ENCODE peak calls at places on chromosomes 2 and 18, in nine cellular contexts. X, E, P, Y, M, W, Z, F and R are unnamed samples.

GRCh38 chr18:59918320-59918755 is 18.5 kb downstream of the PMAIP1 start:
- DNase-seq in X (no peak), E (peak; percentile 64), P (peak; percentile 66), Y (peak; percentile 41), M (peak; percentile 26), W (peak; percentile 91), Z (no peak), F (peak; percentile 49), R (peak; percentile 27)

GRCh38 chr2:241505781-241506201 is 2.6 kb downstream of the STK25 start:
- DNase-seq in X (no peak), E (peak; percentile 32), P (no peak), Y (no peak), M (no peak), W (no peak), Z (no peak), F (peak; percentile 21), R (no peak)

GRCh38 chr18:79922971-79923411 is 28.5 kb downstream of the SLC66A2 start:
- DNase-seq in X (no peak), E (no peak), P (no peak), Y (no peak), M (no peak), W (no peak), Z (no peak), F (no peak), R (no peak)

GRCh38 chr2:7792031-7792651 is 874.9 kb downstream of the RNF144A start:
- DNase-seq in X (no peak), E (no peak), P (no peak), Y (no peak), M (peak; percentile 13), W (peak; percentile 73), Z (no peak), F (no peak), R (no peak)

GRCh38 chr2:199490049-199490448 is 32.3 kb upstream of the SATB2 start:
- DNase-seq in X (no peak), E (no peak), P (no peak), Y (no peak), M (no peak), W (peak; percentile 21), Z (no peak), F (no peak), R (no peak)

GRCh38 chr2:230542751-230543150 is 126.8 kb downstream of the SP100 start:
- DNase-seq in X (no peak), E (no peak), P (no peak), Y (no peak), M (no peak), W (no peak), Z (no peak), F (no peak), R (no peak)

GRCh38 chr2:230658877-230659652 is 53.6 kb upstream of the CAB39 start:
- DNase-seq in X (no peak), E (no peak), P (no peak), Y (no peak), M (no peak), W (no peak), Z (no peak), F (no peak), R (no peak)

GRCh38 chr18:40159141-40160017 is 1795.7 kb upstream of the PIK3C3 start:
- DNase-seq in X (peak; percentile 71), E (peak; percentile 68), P (peak; percentile 16), Y (no peak), M (peak; percentile 44), W (peak; percentile 41), Z (peak; percentile 51), F (peak; percentile 27), R (peak; percentile 55)

GRCh38 chr18:50611529-50611941 is 51.6 kb downstream of the MAPK4 start:
- DNase-seq in X (no peak), E (no peak), P (no peak), Y (no peak), M (peak; percentile 51), W (no peak), Z (no peak), F (no peak), R (no peak)

GRCh38 chr2:46296216-46296839 is 879 bp upstream of the EPAS1 start:
- DNase-seq in X (peak; percentile 68), E (no peak), P (no peak), Y (no peak), M (no peak), W (peak; percentile 11), Z (no peak), F (no peak), R (peak; percentile 45)

GRCh38 chr2:44245068-44245861 is 30.0 kb upstream of the SLC3A1 start:
- DNase-seq in X (peak; percentile 21), E (no peak), P (no peak), Y (no peak), M (peak; percentile 56), W (peak; percentile 62), Z (no peak), F (no peak), R (no peak)
- TF ChIP-seq EZH2phosphoT487 in X (no peak), E (no peak), P (no peak), Y (no peak), M (no peak), W (no peak), Z (no peak), F (no peak), R (no peak)

DNA sequence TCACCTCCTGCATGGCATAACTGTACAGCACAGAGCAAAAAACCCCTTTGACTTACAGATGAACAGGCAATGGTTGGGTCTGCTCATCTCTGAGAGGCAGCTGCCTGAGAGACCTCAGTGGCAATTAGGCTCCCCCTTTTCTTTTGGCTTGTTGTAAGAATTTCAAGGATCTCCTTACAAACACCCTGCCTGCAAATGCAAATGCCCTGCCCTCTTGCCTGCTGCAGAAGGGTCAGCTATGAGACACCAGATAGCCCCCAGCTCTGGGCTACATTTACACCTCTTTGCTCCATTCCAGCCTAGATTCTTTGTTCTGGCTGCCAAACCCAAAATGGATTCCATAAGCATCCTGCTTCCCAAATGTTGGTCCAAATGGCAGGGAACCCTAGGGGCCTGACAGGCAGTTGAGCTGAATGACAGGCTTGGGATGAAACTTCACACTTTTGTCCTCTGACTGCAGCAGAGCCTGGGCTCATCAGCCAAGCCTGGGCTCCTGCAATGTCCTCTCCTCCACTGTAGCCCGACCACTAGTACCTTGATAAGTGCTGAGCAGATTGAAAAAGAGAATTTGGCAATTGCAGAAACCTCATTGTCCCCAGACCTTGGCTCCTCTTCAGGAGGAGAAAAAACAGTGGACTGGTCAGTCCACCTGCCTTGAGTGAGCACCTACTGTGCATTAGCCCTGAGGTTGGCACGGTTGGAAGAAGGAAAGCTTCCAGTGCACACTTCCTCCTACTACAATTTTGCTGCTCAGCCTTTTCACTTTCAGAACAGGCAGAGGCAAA is 678.3 kb downstream of the BCL11A start:
- DNase-seq in X (peak; percentile 14), E (no peak), P (no peak), Y (no peak), M (no peak), W (no peak), Z (no peak), F (no peak), R (peak; percentile 9)
- H3K27ac ChIP-seq in X (no peak overlapping the region), E (no peak overlapping the region), P (no peak overlapping the region), Y (no peak overlapping the region), M (no peak overlapping the region), W (no peak overlapping the region), Z (no peak overlapping the region), F (no peak overlapping the region), R (no peak overlapping the region)

DNA sequence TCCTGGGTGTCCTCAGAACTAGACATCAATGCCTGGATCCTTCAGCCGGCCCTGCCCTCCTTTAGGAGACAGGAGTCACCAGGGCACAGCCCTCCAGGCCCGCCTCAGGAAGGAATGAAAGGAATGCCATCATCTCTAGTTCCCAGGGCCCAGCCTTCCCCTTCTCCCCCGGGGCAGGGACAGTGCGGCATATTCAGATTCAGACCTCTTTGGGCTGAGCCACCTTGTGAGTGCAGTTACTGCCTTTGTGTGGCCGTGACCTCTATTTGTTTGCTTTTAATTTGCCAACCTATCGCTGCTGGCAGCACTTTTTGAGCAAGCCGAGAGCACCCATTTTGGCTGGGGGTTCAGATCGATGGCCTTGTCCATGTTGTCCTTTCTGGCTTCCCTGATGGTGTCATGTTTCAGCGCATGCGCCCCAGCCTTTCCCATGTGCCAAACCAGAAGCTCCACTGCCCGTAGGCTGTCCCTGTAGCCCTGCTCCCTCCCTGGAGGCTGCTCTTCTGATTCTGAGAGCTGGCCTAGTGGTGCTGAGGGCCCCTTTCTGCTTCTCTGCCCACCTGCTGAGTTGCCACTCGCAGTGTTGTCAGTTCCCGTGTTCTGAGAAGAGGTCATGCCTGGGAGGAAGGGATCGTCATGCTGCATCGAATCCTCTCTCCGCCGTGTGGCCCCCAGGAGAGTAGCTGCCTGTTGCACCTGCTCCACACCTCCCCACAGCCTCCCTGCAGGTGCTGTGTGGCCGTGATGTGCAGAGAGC is 10.9 kb downstream of the ANKRD23 start:
- DNase-seq in X (peak; percentile 91), E (no peak), P (no peak), Y (peak; percentile 61), M (peak; percentile 66), W (peak; percentile 52), Z (no peak), F (no peak), R (peak; percentile 93)
- TF ChIP-seq EZH2phosphoT487 in X (no peak), E (no peak), P (no peak), Y (no peak), M (no peak), W (no peak), Z (no peak), F (no peak), R (no peak)

DNA sequence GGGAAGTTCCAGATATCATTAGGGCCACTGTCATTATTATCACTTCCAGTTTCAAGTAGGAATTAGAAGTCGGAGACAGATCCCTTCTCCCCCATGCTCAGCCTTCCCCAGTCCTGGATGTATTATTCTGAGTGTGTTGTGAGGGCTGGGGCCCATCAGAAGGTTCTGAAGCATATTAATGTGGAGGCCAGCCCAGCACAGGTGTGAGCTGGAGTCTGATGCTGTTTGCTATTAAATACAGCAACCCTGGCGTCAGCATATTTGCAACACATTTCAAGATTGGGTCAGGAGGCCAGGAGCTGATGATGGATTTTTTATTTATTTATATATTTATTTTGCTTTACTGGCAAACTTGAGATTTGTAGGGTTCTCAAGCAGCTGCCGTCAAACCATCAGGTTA is 195.2 kb downstream of the NRP2 start:
- DNase-seq in X (no peak), E (no peak), P (no peak), Y (no peak), M (no peak), W (no peak), Z (no peak), F (no peak), R (no peak)
- H3K27ac ChIP-seq in X (no peak overlapping the region), E (no peak overlapping the region), P (no peak overlapping the region), Y (no peak overlapping the region), M (no peak overlapping the region), W (no peak overlapping the region), Z (no peak overlapping the region), F (no peak overlapping the region), R (no peak overlapping the region)

GRCh38 chr2:38751847-38752410 is 768 bp upstream of the SRSF7 start:
- DNase-seq in X (peak; percentile 63), E (peak; percentile 68), P (no peak), Y (no peak), M (peak; percentile 50), W (no peak), Z (no peak), F (no peak), R (peak; percentile 68)
- TF ChIP-seq EZH2phosphoT487 in X (no peak), E (no peak), P (no peak), Y (no peak), M (no peak), W (no peak), Z (no peak), F (no peak), R (no peak)